ENCODE peak calls at places on chromosomes 11 and 22, in four cellular contexts. One of them, this sample, is unnamed.

GRCh38 chr22:36386900-36387663 is 685 bp downstream of the MYH9 start:
- DNase-seq in K562: peak
- DNase-seq in GM12878: no peak
- DNase-seq in HepG2: no peak
- DNase-seq in this sample: peak

GRCh38 chr11:47162426-47162825 is 14.3 kb downstream of the ARFGAP2 start:
- DNase-seq in GM12878: no peak
- DNase-seq in K562: no peak
- DNase-seq in HepG2: no peak
- DNase-seq in this sample: no peak

GRCh38 chr11:65629579-65629978 is 8.3 kb upstream of the SIPA1 start:
- DNase-seq in HepG2: no peak
- DNase-seq in K562: no peak
- DNase-seq in GM12878: no peak
- DNase-seq in this sample: no peak

GRCh38 chr22:37830093-37830842 is 7.1 kb downstream of the GALR3 start:
- DNase-seq in GM12878: no peak
- DNase-seq in HepG2: no peak
- DNase-seq in K562: no peak
- DNase-seq in this sample: no peak

GRCh38 chr11:126919147-126919823 is 81.3 kb downstream of the KIRREL3 start:
- DNase-seq in K562: no peak
- DNase-seq in HepG2: no peak
- DNase-seq in GM12878: peak
- DNase-seq in this sample: no peak

GRCh38 chr11:74634537-74634936 is 42.2 kb downstream of the POLD3 start:
- DNase-seq in HepG2: peak
- DNase-seq in GM12878: no peak
- DNase-seq in K562: peak
- DNase-seq in this sample: no peak

GRCh38 chr11:116043857-116044256 is 539.6 kb upstream of the CADM1 start:
- DNase-seq in HepG2: no peak
- DNase-seq in GM12878: no peak
- DNase-seq in K562: no peak
- DNase-seq in this sample: no peak

GRCh38 chr22:32815943-32816342 is 14.4 kb downstream of the TIMP3 start:
- DNase-seq in GM12878: no peak
- DNase-seq in K562: no peak
- DNase-seq in HepG2: no peak
- DNase-seq in this sample: no peak

GRCh38 chr22:39913886-39914285 is 13.0 kb downstream of the GRAP2 start:
- DNase-seq in K562: no peak
- DNase-seq in HepG2: no peak
- DNase-seq in GM12878: no peak
- DNase-seq in this sample: no peak

GRCh38 chr22:26174280-26174679 is 5.0 kb downstream of the SEZ6L start:
- DNase-seq in K562: peak
- DNase-seq in HepG2: peak
- DNase-seq in GM12878: no peak
- DNase-seq in this sample: peak

GRCh38 chr11:104784684-104785460 is 113.4 kb downstream of the CASP12 start:
- DNase-seq in GM12878: no peak
- DNase-seq in K562: no peak
- DNase-seq in HepG2: no peak
- DNase-seq in this sample: no peak

GRCh38 chr11:507727-508515 is 879 bp upstream of the RNH1 start:
- DNase-seq in K562: no peak
- DNase-seq in GM12878: no peak
- DNase-seq in HepG2: no peak
- DNase-seq in this sample: no peak

GRCh38 chr11:73652856-73653559 is 6.6 kb downstream of the PLEKHB1 start:
- DNase-seq in HepG2: peak
- DNase-seq in GM12878: no peak
- DNase-seq in K562: no peak
- DNase-seq in this sample: no peak

GRCh38 chr11:7495997-7496545 is 10.8 kb downstream of the OLFML1 start:
- DNase-seq in HepG2: no peak
- DNase-seq in K562: no peak
- DNase-seq in GM12878: peak
- DNase-seq in this sample: no peak

GRCh38 chr11:110133182-110133581 is 40.0 kb downstream of the ZC3H12C start:
- DNase-seq in HepG2: no peak
- DNase-seq in K562: no peak
- DNase-seq in GM12878: no peak
- DNase-seq in this sample: no peak

GRCh38 chr11:70952171-70952570 is 300.2 kb downstream of the SHANK2 start:
- DNase-seq in HepG2: no peak
- DNase-seq in GM12878: no peak
- DNase-seq in K562: no peak
- DNase-seq in this sample: no peak

GRCh38 chr11:26229270-26229669 is 102.7 kb upstream of the ANO3 start:
- DNase-seq in HepG2: no peak
- DNase-seq in K562: no peak
- DNase-seq in GM12878: no peak
- DNase-seq in this sample: no peak

GRCh38 chr22:37932401-37932800 is 21.0 kb downstream of the C22orf23 start:
- DNase-seq in GM12878: no peak
- DNase-seq in K562: no peak
- DNase-seq in HepG2: no peak
- DNase-seq in this sample: no peak

GRCh38 chr22:24043957-24044356 is 32.9 kb downstream of the CABIN1 start:
- DNase-seq in HepG2: no peak
- DNase-seq in K562: no peak
- DNase-seq in GM12878: no peak
- DNase-seq in this sample: no peak

GRCh38 chr11:2513441-2513840 is 68.6 kb downstream of the KCNQ1 start:
- DNase-seq in K562: no peak
- DNase-seq in HepG2: no peak
- DNase-seq in GM12878: no peak
- DNase-seq in this sample: no peak

GRCh38 chr11:71499546-71499945 is 27.5 kb upstream of the KRTAP5-7 start:
- DNase-seq in GM12878: no peak
- DNase-seq in HepG2: no peak
- DNase-seq in K562: no peak
- DNase-seq in this sample: no peak

GRCh38 chr11:36775157-36775556 is 177.1 kb upstream of the RAG2 start:
- DNase-seq in K562: no peak
- DNase-seq in GM12878: no peak
- DNase-seq in HepG2: no peak
- DNase-seq in this sample: no peak

GRCh38 chr11:12109591-12110196 is 696 bp upstream of the MICAL2 start:
- DNase-seq in HepG2: no peak
- DNase-seq in GM12878: no peak
- DNase-seq in K562: peak
- DNase-seq in this sample: no peak

GRCh38 chr11:120040136-120040840 is 97.6 kb downstream of the TRIM29 start:
- DNase-seq in K562: no peak
- DNase-seq in HepG2: no peak
- DNase-seq in GM12878: no peak
- DNase-seq in this sample: no peak

GRCh38 chr11:110797453-110797852 is 85.2 kb upstream of the ARHGAP20 start:
- DNase-seq in HepG2: no peak
- DNase-seq in K562: no peak
- DNase-seq in GM12878: peak
- DNase-seq in this sample: no peak

GRCh38 chr11:57515332-57516060 is at the start of gene SLC43A1:
- DNase-seq in HepG2: peak
- DNase-seq in GM12878: no peak
- DNase-seq in K562: peak
- DNase-seq in this sample: peak

GRCh38 chr11:92775277-92775676 is 194.2 kb upstream of the MTNR1B start:
- DNase-seq in GM12878: no peak
- DNase-seq in K562: no peak
- DNase-seq in HepG2: no peak
- DNase-seq in this sample: no peak

GRCh38 chr11:96205460-96205809 is 137.6 kb downstream of the MAML2 start:
- DNase-seq in K562: no peak
- DNase-seq in HepG2: no peak
- DNase-seq in GM12878: no peak
- DNase-seq in this sample: no peak

GRCh38 chr11:103851166-103851651 is 185.2 kb upstream of the DDI1 start:
- DNase-seq in K562: no peak
- DNase-seq in HepG2: no peak
- DNase-seq in GM12878: no peak
- DNase-seq in this sample: no peak

GRCh38 chr22:43408009-43408408 is 3.8 kb upstream of the MPPED1 start:
- DNase-seq in GM12878: no peak
- DNase-seq in HepG2: peak
- DNase-seq in K562: no peak
- DNase-seq in this sample: no peak

GRCh38 chr22:22228921-22229320 is 15.7 kb upstream of the VPREB1 start:
- DNase-seq in K562: no peak
- DNase-seq in HepG2: no peak
- DNase-seq in GM12878: no peak
- DNase-seq in this sample: no peak

GRCh38 chr11:30153008-30153407 is 77.8 kb upstream of the FSHB start:
- DNase-seq in K562: no peak
- DNase-seq in GM12878: no peak
- DNase-seq in HepG2: no peak
- DNase-seq in this sample: no peak

GRCh38 chr11:61505640-61506155 is 2.9 kb upstream of the LRRC10B start:
- DNase-seq in HepG2: no peak
- DNase-seq in K562: no peak
- DNase-seq in GM12878: no peak
- DNase-seq in this sample: no peak

GRCh38 chr11:67098799-67099198 is 20.3 kb upstream of the KDM2A start:
- DNase-seq in K562: no peak
- DNase-seq in GM12878: no peak
- DNase-seq in HepG2: no peak
- DNase-seq in this sample: no peak

GRCh38 chr11:720642-721346 is 14.8 kb downstream of the EPS8L2 start:
- DNase-seq in K562: peak
- DNase-seq in GM12878: no peak
- DNase-seq in HepG2: no peak
- DNase-seq in this sample: no peak

GRCh38 chr22:24894220-24894975 is 52.1 kb downstream of the LHFPL7 start:
- DNase-seq in K562: peak
- DNase-seq in HepG2: peak
- DNase-seq in GM12878: no peak
- DNase-seq in this sample: no peak

GRCh38 chr11:35550374-35551036 is 25.1 kb upstream of the PAMR1 start:
- DNase-seq in HepG2: no peak
- DNase-seq in GM12878: no peak
- DNase-seq in K562: no peak
- DNase-seq in this sample: no peak
- TF ChIP-seq FOXK2 in HepG2: no peak
- TF ChIP-seq FOXK2 in GM12878: no peak
- TF ChIP-seq FOXK2 in K562: no peak
- TF ChIP-seq FOXK2 in this sample: no peak

DNA sequence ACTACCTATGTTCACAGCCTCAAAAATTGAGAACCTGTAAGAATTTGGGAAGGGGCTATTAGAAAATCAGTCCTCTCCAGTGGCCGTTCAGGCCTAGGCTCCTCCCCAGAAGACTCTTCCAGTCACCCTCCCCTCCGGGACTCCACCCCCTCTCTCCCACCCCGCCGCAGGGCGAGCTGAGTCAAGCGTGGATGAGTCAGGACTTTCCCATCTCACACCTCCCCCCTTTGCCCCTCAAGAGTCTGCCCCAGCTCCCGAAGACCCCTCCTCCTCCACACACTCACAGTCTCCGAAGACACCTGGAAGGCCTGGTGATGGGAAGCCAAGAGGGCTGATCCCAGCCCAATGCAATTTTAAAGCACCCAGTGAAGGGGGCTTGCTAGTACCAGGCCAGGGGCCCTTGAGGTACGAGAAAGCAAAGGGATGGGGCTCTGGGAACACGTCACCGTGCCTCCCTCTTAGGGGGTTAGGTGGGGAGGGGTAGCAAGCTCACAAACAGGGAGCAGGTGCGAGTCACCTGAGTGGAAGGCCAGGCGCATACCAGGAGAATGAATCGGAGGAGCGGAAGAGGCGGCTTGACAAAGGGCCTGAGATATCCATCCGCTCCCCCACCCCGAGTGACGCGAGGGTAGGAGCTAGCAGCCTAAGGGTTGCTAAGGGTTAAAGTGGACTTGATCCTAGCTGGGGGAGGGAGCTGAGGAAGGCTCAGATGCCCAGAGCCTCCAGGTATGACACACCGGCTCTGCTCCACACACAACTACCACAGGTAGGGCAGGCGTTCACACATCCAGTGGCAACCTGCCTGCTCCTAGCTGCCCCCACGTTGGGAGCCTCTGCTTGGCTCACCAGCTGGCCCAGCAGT is 13.6 kb downstream of the BCL9L start:
- DNase-seq in K562: peak
- DNase-seq in HepG2: peak
- DNase-seq in GM12878: no peak
- DNase-seq in this sample: peak
- TF ChIP-seq BHLHE40 in K562: peak
- TF ChIP-seq BHLHE40 in HepG2: peak
- TF ChIP-seq BHLHE40 in GM12878: no peak
- TF ChIP-seq BHLHE40 in this sample: no peak

GRCh38 chr11:123187221-123187620 is 7.8 kb downstream of the CLMP start:
- DNase-seq in GM12878: no peak
- DNase-seq in HepG2: no peak
- DNase-seq in K562: no peak
- DNase-seq in this sample: no peak
- TF ChIP-seq FOXK2 in GM12878: no peak
- TF ChIP-seq FOXK2 in HepG2: no peak
- TF ChIP-seq FOXK2 in K562: no peak
- TF ChIP-seq FOXK2 in this sample: no peak

DNA sequence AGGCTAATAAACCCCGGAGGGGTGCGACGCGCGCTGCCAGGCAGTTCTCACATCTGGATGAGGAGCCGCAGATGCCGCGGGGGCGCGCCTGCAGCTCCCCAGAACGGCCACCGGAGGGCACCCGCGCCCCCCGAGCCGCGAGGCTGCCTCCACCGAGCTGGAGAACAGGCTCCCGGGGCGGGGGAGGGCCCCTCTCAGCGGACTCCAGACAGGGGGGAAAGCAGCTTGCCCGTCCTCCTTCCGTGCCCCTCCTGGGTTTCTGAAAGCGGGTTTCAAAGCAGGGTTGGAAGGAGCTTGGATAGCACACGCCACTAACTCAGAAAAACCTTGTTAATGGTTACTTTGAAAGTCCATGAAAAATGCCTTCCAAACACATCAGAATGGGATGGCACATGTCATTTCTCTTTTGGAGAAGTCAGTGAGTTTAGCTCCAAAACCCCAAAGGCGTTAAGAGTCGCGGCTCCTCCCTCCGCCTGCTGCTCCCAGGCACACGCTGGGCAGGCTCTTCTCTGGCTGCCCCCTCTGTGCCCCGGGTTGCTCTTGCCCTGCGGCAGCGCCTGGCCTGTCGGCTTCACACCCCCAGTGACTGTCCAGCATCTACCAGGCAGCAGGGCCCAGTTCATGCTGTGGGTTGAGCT is 317.8 kb downstream of the NTM start:
- DNase-seq in HepG2: peak
- DNase-seq in GM12878: no peak
- DNase-seq in K562: peak
- DNase-seq in this sample: peak
- TF ChIP-seq BHLHE40 in HepG2: no peak
- TF ChIP-seq BHLHE40 in GM12878: no peak
- TF ChIP-seq BHLHE40 in K562: no peak
- TF ChIP-seq BHLHE40 in this sample: no peak

This sample was measured in HEK293T.